ENCODE peak calls at places on chromosome 14, in eight cellular contexts. One of them, this sample, is unnamed.

GRCh38 chr14:33959692-33960151 is 8.8 kb upstream of the EGLN3 start:
- ATAC-seq in heart left ventricle: no peak
- ATAC-seq in left cardiac atrium: no peak
- ATAC-seq in stimulated activated effector memory CD8-positive, alpha-beta T cell treated with anti-CD3 and anti-CD28 coated beads, Interleukin-12 subunit alpha, Interleukin-12 subunit beta, amount 100 ng/mL, for 72 hours: no peak
- ATAC-seq in lower lobe of right lung: no peak
- ATAC-seq in heart right ventricle: no peak
- ATAC-seq in Right ventricle myocardium superior: peak
- ATAC-seq in effector memory CD8-positive, alpha-beta T cell: no peak
- ATAC-seq in this sample: no peak

GRCh38 chr14:96145116-96145864 is 59.3 kb upstream of the BDKRB2 start:
- ATAC-seq in effector memory CD8-positive, alpha-beta T cell: no peak
- ATAC-seq in lower lobe of right lung: no peak
- ATAC-seq in heart right ventricle: no peak
- ATAC-seq in left cardiac atrium: no peak
- ATAC-seq in heart left ventricle: no peak
- ATAC-seq in stimulated activated effector memory CD8-positive, alpha-beta T cell treated with anti-CD3 and anti-CD28 coated beads, Interleukin-12 subunit alpha, Interleukin-12 subunit beta, amount 100 ng/mL, for 72 hours: no peak
- ATAC-seq in Right ventricle myocardium superior: no peak
- ATAC-seq in this sample: no peak

GRCh38 chr14:52153939-52154338 is 85.1 kb upstream of the NID2 start:
- ATAC-seq in effector memory CD8-positive, alpha-beta T cell: peak
- ATAC-seq in heart left ventricle: no peak
- ATAC-seq in left cardiac atrium: no peak
- ATAC-seq in lower lobe of right lung: no peak
- ATAC-seq in Right ventricle myocardium superior: no peak
- ATAC-seq in stimulated activated effector memory CD8-positive, alpha-beta T cell treated with anti-CD3 and anti-CD28 coated beads, Interleukin-12 subunit alpha, Interleukin-12 subunit beta, amount 100 ng/mL, for 72 hours: peak
- ATAC-seq in heart right ventricle: no peak
- ATAC-seq in this sample: no peak

GRCh38 chr14:95353664-95354063 is 34.0 kb upstream of the CLMN start:
- ATAC-seq in heart right ventricle: no peak
- ATAC-seq in effector memory CD8-positive, alpha-beta T cell: no peak
- ATAC-seq in lower lobe of right lung: no peak
- ATAC-seq in left cardiac atrium: no peak
- ATAC-seq in stimulated activated effector memory CD8-positive, alpha-beta T cell treated with anti-CD3 and anti-CD28 coated beads, Interleukin-12 subunit alpha, Interleukin-12 subunit beta, amount 100 ng/mL, for 72 hours: no peak
- ATAC-seq in Right ventricle myocardium superior: no peak
- ATAC-seq in heart left ventricle: no peak
- ATAC-seq in this sample: no peak

GRCh38 chr14:102088012-102088792 is 1.4 kb upstream of the HSP90AA1 start:
- ATAC-seq in effector memory CD8-positive, alpha-beta T cell: no peak
- ATAC-seq in left cardiac atrium: no peak
- ATAC-seq in stimulated activated effector memory CD8-positive, alpha-beta T cell treated with anti-CD3 and anti-CD28 coated beads, Interleukin-12 subunit alpha, Interleukin-12 subunit beta, amount 100 ng/mL, for 72 hours: peak
- ATAC-seq in lower lobe of right lung: peak
- ATAC-seq in Right ventricle myocardium superior: peak
- ATAC-seq in heart right ventricle: peak
- ATAC-seq in heart left ventricle: peak
- ATAC-seq in this sample: no peak

GRCh38 chr14:64698899-64699298 is 5.3 kb upstream of the PLEKHG3 start:
- ATAC-seq in stimulated activated effector memory CD8-positive, alpha-beta T cell treated with anti-CD3 and anti-CD28 coated beads, Interleukin-12 subunit alpha, Interleukin-12 subunit beta, amount 100 ng/mL, for 72 hours: peak
- ATAC-seq in Right ventricle myocardium superior: peak
- ATAC-seq in effector memory CD8-positive, alpha-beta T cell: no peak
- ATAC-seq in heart right ventricle: no peak
- ATAC-seq in heart left ventricle: no peak
- ATAC-seq in left cardiac atrium: no peak
- ATAC-seq in lower lobe of right lung: peak
- ATAC-seq in this sample: peak

GRCh38 chr14:103130965-103131364 is 7.7 kb downstream of the TNFAIP2 start:
- ATAC-seq in lower lobe of right lung: no peak
- ATAC-seq in heart left ventricle: no peak
- ATAC-seq in heart right ventricle: no peak
- ATAC-seq in left cardiac atrium: peak
- ATAC-seq in effector memory CD8-positive, alpha-beta T cell: no peak
- ATAC-seq in Right ventricle myocardium superior: no peak
- ATAC-seq in stimulated activated effector memory CD8-positive, alpha-beta T cell treated with anti-CD3 and anti-CD28 coated beads, Interleukin-12 subunit alpha, Interleukin-12 subunit beta, amount 100 ng/mL, for 72 hours: no peak
- ATAC-seq in this sample: peak

GRCh38 chr14:24965578-24965933 is 84.4 kb downstream of the STXBP6 start:
- ATAC-seq in left cardiac atrium: no peak
- ATAC-seq in heart left ventricle: no peak
- ATAC-seq in Right ventricle myocardium superior: no peak
- ATAC-seq in stimulated activated effector memory CD8-positive, alpha-beta T cell treated with anti-CD3 and anti-CD28 coated beads, Interleukin-12 subunit alpha, Interleukin-12 subunit beta, amount 100 ng/mL, for 72 hours: no peak
- ATAC-seq in lower lobe of right lung: no peak
- ATAC-seq in effector memory CD8-positive, alpha-beta T cell: no peak
- ATAC-seq in heart right ventricle: no peak
- ATAC-seq in this sample: no peak

GRCh38 chr14:51473808-51474207 is 177.9 kb upstream of the FRMD6 start:
- ATAC-seq in heart left ventricle: no peak
- ATAC-seq in lower lobe of right lung: no peak
- ATAC-seq in stimulated activated effector memory CD8-positive, alpha-beta T cell treated with anti-CD3 and anti-CD28 coated beads, Interleukin-12 subunit alpha, Interleukin-12 subunit beta, amount 100 ng/mL, for 72 hours: no peak
- ATAC-seq in heart right ventricle: no peak
- ATAC-seq in effector memory CD8-positive, alpha-beta T cell: no peak
- ATAC-seq in Right ventricle myocardium superior: no peak
- ATAC-seq in left cardiac atrium: no peak
- ATAC-seq in this sample: no peak